ENCODE peak calls at places on chromosome 2, in five cellular contexts. S, Y, A, H and O are unnamed samples. For H3K4me1, the result is how much of the 10 kb centered on the place peaks cover.

GRCh38 chr2:203758841-203759691 is 52.6 kb downstream of the CD28 start:
- DNase-seq in Y (no peak), A (no peak), H (no peak), S (no peak), O (no peak)

GRCh38 chr2:120291464-120292311 is 39.0 kb downstream of the RALB start:
- DNase-seq in S (no peak), Y (no peak), H (no peak), A (no peak), O (no peak)

GRCh38 chr2:158189526-158189925 is 87.8 kb downstream of the UPP2 start:
- DNase-seq in H (no peak), S (no peak), Y (no peak), A (no peak), O (no peak)

GRCh38 chr2:74334931-74335333 is 8.3 kb downstream of the SLC4A5 start:
- DNase-seq in H (peak), S (peak), A (peak), Y (peak), O (peak)

GRCh38 chr2:64402876-64403275 is 51.1 kb upstream of the LGALSL start:
- DNase-seq in Y (no peak), H (no peak), S (no peak), A (no peak), O (no peak)

GRCh38 chr2:219386532-219387280 is 1.0 kb downstream of the DNPEP start:
- DNase-seq in Y (peak), S (no peak), A (no peak), H (no peak), O (peak)

GRCh38 chr2:218853766-218854165 is 5.8 kb upstream of the WNT6 start:
- DNase-seq in Y (no peak), S (no peak), A (peak), H (peak), O (peak)

GRCh38 chr2:104434363-104434792 is 419.5 kb upstream of the POU3F3 start:
- DNase-seq in A (peak), H (peak), Y (peak), S (no peak), O (no peak)

GRCh38 chr2:120290737-120291136 is 38.1 kb downstream of the RALB start:
- DNase-seq in H (no peak), Y (no peak), A (no peak), S (no peak), O (no peak)

GRCh38 chr2:144595686-144596073 is 75.8 kb upstream of the ZEB2 start:
- DNase-seq in Y (no peak), S (no peak), A (no peak), H (no peak), O (no peak)

GRCh38 chr2:67997528-67998267 is 65.1 kb downstream of the C1D start:
- DNase-seq in S (no peak), H (no peak), A (no peak), Y (no peak), O (no peak)

GRCh38 chr2:36459725-36460137 is 104.2 kb downstream of the CRIM1 start:
- DNase-seq in Y (peak), A (peak), H (peak), S (peak), O (no peak)

GRCh38 chr2:220660277-220661155 is 911.6 kb downstream of the EPHA4 start:
- DNase-seq in A (peak), S (no peak), H (no peak), Y (no peak), O (no peak)

GRCh38 chr2:187552381-187552780 is 1.9 kb downstream of the TFPI start:
- DNase-seq in H (no peak), A (no peak), S (no peak), Y (no peak), O (no peak)

GRCh38 chr2:111966241-111966640 is 67.8 kb downstream of the MERTK start:
- DNase-seq in H (no peak), A (no peak), S (no peak), Y (no peak), O (no peak)

GRCh38 chr2:65658871-65659270 is 226.5 kb upstream of the SPRED2 start:
- DNase-seq in H (no peak), A (no peak), S (no peak), Y (no peak), O (no peak)

GRCh38 chr2:67984600-67984999 is 78.2 kb downstream of the C1D start:
- DNase-seq in A (no peak), Y (no peak), S (no peak), H (no peak), O (no peak)

GRCh38 chr2:160324161-160324768 is 124.2 kb upstream of the ITGB6 start:
- DNase-seq in S (peak), H (peak), A (peak), Y (no peak), O (peak)

GRCh38 chr2:3557588-3558204 is 437 bp downstream of the RNASEH1 start:
- DNase-seq in S (no peak), H (no peak), A (no peak), Y (no peak), O (no peak)

GRCh38 chr2:20418519-20418918 is 28.4 kb upstream of the RHOB start:
- DNase-seq in S (no peak), A (no peak), Y (no peak), H (no peak), O (peak)
- H3K27ac ChIP-seq in S (peak), A (peak), Y (no peak), H (no peak), O (no peak)

GRCh38 chr2:164821338-164821737 is 20.3 kb downstream of the COBLL1 start:
- DNase-seq in A (no peak), Y (no peak), S (no peak), H (no peak), O (no peak)
- H3K4me1 ChIP-seq in A (under half), Y (under half), S (under half), H (under half), O (under half)

DNA sequence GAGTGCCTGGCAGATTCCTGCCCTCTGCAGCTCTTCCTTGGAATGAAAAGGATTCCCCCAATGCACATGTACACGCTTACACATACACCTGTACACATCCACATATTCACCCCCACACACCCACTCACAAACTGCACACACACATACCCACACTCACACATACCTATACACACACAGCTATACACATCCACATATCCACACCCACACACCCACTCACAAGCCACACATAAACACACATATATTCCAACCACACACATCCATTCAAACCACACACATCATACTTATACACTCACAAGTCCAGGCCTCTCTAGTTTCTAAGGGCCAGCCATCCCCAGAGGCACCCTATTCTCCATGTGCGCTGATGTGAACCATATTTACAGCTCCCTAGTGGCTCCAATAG is 9.5 kb downstream of the CYRIA start:
- DNase-seq in Y (no peak), A (no peak), H (peak), S (no peak), O (no peak)
- H3K27ac ChIP-seq in Y (no peak), A (no peak), H (no peak), S (no peak), O (no peak)

GRCh38 chr2:49224426-49225010 is 70.2 kb upstream of the FSHR start:
- DNase-seq in S (no peak), Y (no peak), A (no peak), H (no peak), O (peak)
- H3K4me1 ChIP-seq in S (under half), Y (under half), A (under half), H (under half), O (under half)

DNA sequence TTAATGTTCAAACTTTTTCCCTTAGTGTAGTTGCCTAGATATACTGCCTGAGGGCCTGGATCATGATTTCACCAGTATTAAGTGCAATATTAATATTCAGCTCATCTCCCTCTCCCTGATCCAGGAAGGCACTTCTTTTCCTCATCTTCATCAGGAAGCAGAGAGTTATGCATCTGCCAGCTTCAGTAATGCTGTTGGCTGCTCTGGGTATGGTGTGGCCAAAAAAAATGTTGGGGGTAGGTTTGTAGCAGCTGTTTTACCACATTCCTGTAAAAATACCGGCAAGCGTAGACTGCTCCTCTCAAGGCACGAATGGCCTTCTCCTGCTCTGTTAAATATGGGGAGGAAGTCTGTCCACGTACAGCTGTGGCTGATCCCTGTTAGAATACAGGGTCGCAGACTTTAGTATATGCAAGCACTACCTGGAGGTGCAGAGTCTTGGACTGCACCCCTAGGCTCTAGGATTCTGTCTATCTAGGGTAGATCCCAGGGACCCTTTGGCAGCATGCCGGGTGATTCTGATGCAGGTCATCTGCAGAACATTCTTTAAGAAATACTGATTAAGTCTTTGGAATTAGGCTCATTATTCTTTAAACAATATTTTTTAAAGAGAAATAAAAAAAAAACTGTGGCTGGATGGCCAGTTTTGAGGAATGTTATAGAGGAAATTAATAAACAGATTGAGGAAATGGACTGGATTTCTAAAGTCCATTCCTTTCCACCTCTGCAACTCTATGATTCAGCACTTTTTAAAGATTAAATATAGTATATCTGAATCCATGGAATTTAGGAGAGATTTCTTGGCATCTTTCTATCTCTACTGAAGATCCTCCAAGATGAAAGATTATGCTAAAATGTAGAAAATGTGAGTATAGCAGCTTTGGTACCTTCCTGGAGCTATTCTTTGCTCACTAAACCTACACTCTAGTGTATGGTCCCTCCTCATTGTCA is 21.0 kb upstream of the GLS start:
- DNase-seq in Y (no peak), A (no peak), H (peak), S (no peak), O (no peak)
- H3K27ac ChIP-seq in Y (peak), A (peak), H (no peak), S (no peak), O (no peak)

GRCh38 chr2:235591921-235592320 is 98.1 kb downstream of the AGAP1 start:
- DNase-seq in H (no peak), A (no peak), Y (no peak), S (no peak), O (no peak)

GRCh38 chr2:235591231-235591730 is 97.4 kb downstream of the AGAP1 start:
- DNase-seq in S (no peak), H (no peak), Y (no peak), A (no peak), O (no peak)

GRCh38 chr2:235594041-235594440 is 100.2 kb downstream of the AGAP1 start:
- DNase-seq in S (no peak), Y (no peak), H (no peak), A (peak), O (no peak)

GRCh38 chr2:235594964-235595363 is 101.1 kb downstream of the AGAP1 start:
- DNase-seq in H (no peak), Y (no peak), S (no peak), A (no peak), O (no peak)

GRCh38 chr2:235592430-235592829 is 98.6 kb downstream of the AGAP1 start:
- DNase-seq in Y (no peak), H (no peak), S (no peak), A (no peak), O (no peak)
- H3K4me1 ChIP-seq in Y (under half), H (under half), S (under half), A (under half), O (under half)